ENCODE peak calls at places on chromosomes 11 and 22, in eight cellular contexts. T is GM13977; P is hepatocyte; Q is activated T-helper 1 cell treated with anti-CD3 and anti-CD28 coated beads, Interleukin-2, amount 50 U/mL, for 16 hours; D is fibroblast of mammary gland; N is heart right ventricle; H is astrocyte of the spinal cord; X is effector CD8-positive, alpha-beta T cell. A is an unnamed sample.

GRCh38 chr11:2583605-2583958 is 116.2 kb downstream of the KCNQ1OT1 start:
- DNase-seq in D (no peak), N (no peak), X (no peak), T (no peak), P (no peak), Q (no peak), H (no peak), A (no peak)

GRCh38 chr11:21908211-21908610 is 284.7 kb upstream of the ANO5 start:
- DNase-seq in X (no peak), Q (no peak), P (no peak), T (no peak), D (no peak), N (no peak), H (no peak), A (no peak)

GRCh38 chr11:78295991-78296930 is 107.5 kb downstream of the USP35 start:
- DNase-seq in D (no peak), N (no peak), Q (no peak), T (no peak), H (no peak), P (peak), X (no peak), A (no peak)

GRCh38 chr11:43583548-43583947 is 97.0 kb upstream of the HSD17B12 start:
- DNase-seq in D (no peak), T (no peak), P (no peak), H (no peak), X (no peak), N (no peak), Q (no peak), A (no peak)

GRCh38 chr11:80007616-80008015 is 566.8 kb upstream of the TENM4 start:
- DNase-seq in H (no peak), N (no peak), T (no peak), D (no peak), P (no peak), Q (no peak), X (no peak), A (no peak)

GRCh38 chr22:49826603-49827306 is 918 bp downstream of the BRD1 start:
- DNase-seq in P (peak), X (peak), H (peak), N (peak), T (peak), Q (no peak), D (peak), A (peak)

GRCh38 chr11:119089319-119089718 is 4.6 kb downstream of the HMBS start:
- DNase-seq in D (no peak), P (no peak), N (no peak), X (no peak), H (no peak), T (no peak), Q (no peak), A (no peak)

GRCh38 chr22:30181459-30182353 is 64.9 kb downstream of the LIF start:
- DNase-seq in H (no peak), T (no peak), D (no peak), X (no peak), Q (no peak), N (no peak), P (no peak), A (no peak)

GRCh38 chr11:123405123-123405592 is 24.9 kb upstream of the GRAMD1B start:
- DNase-seq in N (peak), P (no peak), Q (no peak), D (no peak), X (no peak), T (no peak), H (no peak), A (no peak)

GRCh38 chr11:126969865-126970479 is 30.6 kb downstream of the KIRREL3 start:
- DNase-seq in X (no peak), H (peak), D (peak), N (no peak), Q (no peak), P (peak), T (no peak), A (peak)

GRCh38 chr11:130024356-130024755 is 21.7 kb upstream of the PRDM10 start:
- DNase-seq in Q (no peak), P (no peak), D (peak), X (no peak), N (no peak), H (no peak), T (no peak), A (no peak)

GRCh38 chr11:131874070-131874469 is 503.7 kb downstream of the NTM start:
- DNase-seq in N (no peak), Q (no peak), H (no peak), D (no peak), P (no peak), T (no peak), X (no peak), A (no peak)

GRCh38 chr11:3134218-3134621 is 30.9 kb downstream of the OSBPL5 start:
- DNase-seq in X (no peak), D (no peak), T (no peak), H (no peak), Q (no peak), N (no peak), P (no peak), A (no peak)

GRCh38 chr11:1387521-1387920 is 2.2 kb upstream of the BRSK2 start:
- DNase-seq in D (no peak), N (no peak), Q (no peak), P (no peak), X (no peak), H (no peak), T (no peak), A (no peak)